ENCODE peak calls at places on chromosomes 1 and 21, in six cellular contexts. B is K562, Y is A549, R is SK-N-SH, E is GM12878, T is HepG2. U is an unnamed sample.

GRCh38 chr1:77687519-77687906 is 5.1 kb upstream of the ZZZ3 start:
- DNase-seq in B (no peak), Y (no peak), R (no peak), E (no peak), T (peak), U (peak)

GRCh38 chr1:154386643-154387352 is 18.3 kb upstream of the IL6R start:
- DNase-seq in B (peak), Y (no peak), R (no peak), E (no peak), T (peak), U (no peak)

GRCh38 chr1:109818351-109819325 is 54.9 kb upstream of the EPS8L3 start:
- DNase-seq in B (peak), Y (no peak), R (peak), E (no peak), T (peak), U (no peak)

GRCh38 chr1:168348146-168348709 is 67.6 kb downstream of the TBX19 start:
- DNase-seq in B (no peak), Y (no peak), R (no peak), E (no peak), T (no peak), U (peak)

GRCh38 chr21:15706686-15707085 is 23.1 kb upstream of the USP25 start:
- DNase-seq in B (no peak), Y (peak), R (no peak), E (no peak), T (no peak), U (peak)

GRCh38 chr1:125087691-125088090 is 3902.9 kb downstream of the SRGAP2C start:
- DNase-seq in B (no peak), Y (no peak), R (no peak), E (no peak), T (no peak), U (no peak)

GRCh38 chr1:246394121-246394520 is 113.0 kb downstream of the SMYD3 start:
- DNase-seq in B (no peak), Y (no peak), R (no peak), E (no peak), T (no peak), U (no peak)

GRCh38 chr1:101288491-101288944 is 51.7 kb downstream of the S1PR1 start:
- DNase-seq in B (peak), Y (peak), R (peak), E (peak), T (peak), U (peak)

GRCh38 chr1:55519937-55520683 is 304.9 kb upstream of the USP24 start:
- DNase-seq in B (no peak), Y (no peak), R (no peak), E (no peak), T (no peak), U (no peak)

GRCh38 chr1:24955161-24955560 is 25.1 kb upstream of the RUNX3 start:
- DNase-seq in B (no peak), Y (no peak), R (no peak), E (no peak), T (no peak), U (peak)

GRCh38 chr1:981491-981954 is 370 bp downstream of the PERM1 start:
- DNase-seq in B (no peak), Y (no peak), R (no peak), E (no peak), T (no peak), U (no peak)

GRCh38 chr1:9792156-9793042 is 31.4 kb downstream of the CLSTN1 start:
- DNase-seq in B (no peak), Y (no peak), R (peak), E (no peak), T (no peak), U (no peak)

GRCh38 chr1:246213947-246214346 is 293.1 kb downstream of the SMYD3 start:
- DNase-seq in B (no peak), Y (no peak), R (no peak), E (no peak), T (no peak), U (no peak)

GRCh38 chr1:24905355-24905978 is 24.6 kb downstream of the RUNX3 start:
- DNase-seq in B (no peak), Y (no peak), R (no peak), E (no peak), T (no peak), U (no peak)

GRCh38 chr1:18400347-18401102 is 80.2 kb upstream of the KLHDC7A start:
- DNase-seq in B (no peak), Y (no peak), R (no peak), E (no peak), T (no peak), U (no peak)

GRCh38 chr1:228471762-228472398 is 15.3 kb upstream of the RNF187 start:
- DNase-seq in B (peak), Y (peak), R (peak), E (no peak), T (peak), U (peak)

GRCh38 chr1:203424861-203425667 is 50.5 kb upstream of the PRELP start:
- DNase-seq in B (no peak), Y (no peak), R (peak), E (no peak), T (no peak), U (no peak)

GRCh38 chr21:43624343-43624742 is 34.9 kb downstream of the HSF2BP start:
- DNase-seq in B (no peak), Y (no peak), R (no peak), E (no peak), T (no peak), U (no peak)
- TF ChIP-seq MAX in B (no peak), Y (no peak), R (no peak), E (no peak), T (no peak), U (no peak)

DNA sequence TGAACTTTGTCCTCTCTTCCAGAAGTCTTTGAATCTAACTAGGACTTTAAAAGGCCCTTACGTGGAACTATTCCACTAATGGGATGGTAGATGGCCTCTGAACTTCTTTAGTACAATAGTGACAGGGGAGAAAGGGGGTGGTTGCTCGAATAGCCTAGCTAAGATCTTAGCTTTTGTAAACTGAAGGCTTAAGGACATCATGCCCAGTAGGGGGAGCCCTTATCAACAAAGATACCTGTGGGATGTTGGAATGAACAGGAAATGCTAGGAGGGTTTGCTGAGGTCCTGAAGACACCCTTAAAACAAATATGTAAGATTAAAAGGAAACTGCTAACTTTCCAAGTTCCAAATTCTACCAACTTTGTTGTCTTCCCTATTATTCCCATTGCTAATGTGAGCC is 33.2 kb downstream of the NHLH2 start:
- DNase-seq in B (peak), Y (peak), R (peak), E (peak), T (peak), U (peak)
- TF ChIP-seq REST in B (no peak), Y (no peak), R (no peak), E (no peak), T (no peak), U (no peak)

DNA sequence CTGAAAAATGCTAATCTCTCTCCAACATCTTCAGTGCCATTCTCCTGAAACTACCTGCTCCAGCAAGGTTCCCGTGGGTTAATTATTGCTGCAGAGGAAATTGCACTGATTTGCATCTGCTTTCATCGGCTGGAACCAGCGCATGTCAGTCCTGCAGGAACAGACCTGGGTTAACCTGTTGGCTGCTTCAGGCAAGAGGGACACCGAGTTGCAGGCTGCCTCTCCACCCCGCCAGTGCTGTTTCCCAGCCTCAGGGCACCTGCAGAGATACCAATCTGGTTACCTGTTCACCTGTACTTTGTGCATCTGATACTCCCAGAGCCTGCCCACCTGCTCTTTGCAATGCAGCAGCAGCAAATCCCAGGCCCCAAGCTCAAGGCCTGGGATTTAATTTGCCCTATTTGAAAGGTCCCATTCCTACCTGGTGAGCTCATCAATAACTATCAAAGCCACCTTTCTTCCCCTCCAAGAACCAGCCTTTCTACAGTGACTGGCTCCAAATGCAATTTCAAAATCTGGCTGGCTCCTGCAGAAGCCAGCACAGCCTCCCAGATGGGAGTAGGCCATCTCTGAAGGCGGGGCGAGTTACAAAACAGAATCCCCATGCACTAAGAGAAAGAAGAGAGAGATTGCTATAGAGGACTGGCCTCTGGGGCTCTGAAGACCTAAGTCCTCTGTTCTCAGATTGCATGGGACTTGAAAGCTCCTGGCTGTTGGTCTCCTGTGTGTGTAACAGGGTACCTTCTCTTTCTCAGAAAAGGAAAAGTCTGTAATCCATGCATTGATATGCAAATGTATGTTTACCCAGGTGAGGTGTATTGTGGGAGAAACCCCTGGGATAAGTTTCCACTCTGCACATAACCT is 67.8 kb downstream of the TOMM20 start:
- DNase-seq in B (no peak), Y (no peak), R (no peak), E (no peak), T (peak), U (no peak)
- TF ChIP-seq MAX in B (no peak), Y (no peak), R (no peak), E (no peak), T (no peak), U (no peak)

GRCh38 chr1:41803656-41804055 is 115.1 kb downstream of the HIVEP3 start:
- DNase-seq in B (no peak), Y (no peak), R (no peak), E (no peak), T (no peak), U (no peak)

GRCh38 chr1:41802532-41803501 is 115.9 kb downstream of the HIVEP3 start:
- DNase-seq in B (no peak), Y (no peak), R (no peak), E (peak), T (no peak), U (no peak)

GRCh38 chr1:41805771-41806471 is 112.8 kb downstream of the HIVEP3 start:
- DNase-seq in B (no peak), Y (no peak), R (no peak), E (no peak), T (no peak), U (no peak)

GRCh38 chr1:41806472-41807155 is 112.1 kb downstream of the HIVEP3 start:
- DNase-seq in B (peak), Y (no peak), R (no peak), E (no peak), T (no peak), U (no peak)

DNA sequence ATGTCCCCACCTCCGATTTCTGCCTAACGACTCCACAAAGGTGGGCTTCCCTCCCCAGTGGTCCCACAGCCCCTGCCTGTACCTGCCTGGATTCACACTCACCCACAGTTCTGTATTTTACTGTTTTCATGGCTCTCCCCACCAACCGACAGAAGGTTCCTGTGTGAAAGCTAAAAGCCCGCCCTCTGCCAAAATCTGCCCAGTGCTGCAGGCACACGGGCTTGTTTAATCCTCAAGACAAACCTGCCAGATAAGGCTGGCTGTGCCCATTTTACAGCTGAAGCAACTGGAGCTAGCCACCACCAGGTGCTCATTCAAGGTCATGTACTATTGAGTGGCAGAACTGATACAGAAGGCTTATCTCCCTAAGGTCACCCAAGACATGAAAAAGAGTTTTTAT is 114.5 kb downstream of the HIVEP3 start:
- DNase-seq in B (no peak), Y (no peak), R (no peak), E (no peak), T (no peak), U (no peak)
- TF ChIP-seq REST in B (no peak), Y (no peak), R (no peak), E (no peak), T (no peak), U (no peak)

GRCh38 chr21:42097860-42098259 is 26.7 kb downstream of the UMODL1 start:
- DNase-seq in B (no peak), Y (peak), R (no peak), E (no peak), T (peak), U (peak)
- TF ChIP-seq MAX in B (no peak), Y (no peak), R (peak), E (no peak), T (no peak), U (peak)